ENCODE peak calls at places on chromosomes 4 and X, in five cellular contexts. U is K562, C is upper lobe of left lung, H is endothelial cell of umbilical vein, I is stomach. K is an unnamed sample.

GRCh38 chr4:168569066-168569908 is 72.4 kb downstream of the PALLD start:
- DNase-seq in C (peak; percentile 57), I (peak; percentile 61), U (peak; percentile 34), H (peak; percentile 98), K (no peak)

GRCh38 chrX:151977009-151977408 is 2.5 kb upstream of the GABRE start:
- DNase-seq in H (no peak), I (no peak), U (no peak), C (no peak), K (no peak)

GRCh38 chrX:150362599-150363481 is at the start of gene MAMLD1:
- DNase-seq in H (peak; percentile 73), I (peak; percentile 70), C (peak; percentile 64), U (peak; percentile 43), K (no peak)

GRCh38 chr4:27861802-27862201 is 1001.2 kb downstream of the STIM2 start:
- DNase-seq in C (no peak), I (no peak), U (no peak), H (no peak), K (no peak)

GRCh38 chr4:17241835-17242234 is 270.1 kb downstream of the QDPR start:
- DNase-seq in H (peak; percentile 50), I (no peak), C (no peak), U (no peak), K (no peak)

GRCh38 chrX:140710710-140711109 is 1.2 kb downstream of the LINC00632 start:
- DNase-seq in U (no peak), H (no peak), I (no peak), C (no peak), K (no peak)

GRCh38 chr4:75135068-75135825 is 202.3 kb downstream of the PARM1 start:
- DNase-seq in C (no peak), H (no peak), U (no peak), I (no peak), K (no peak)

GRCh38 chr4:151344948-151345347 is 19.5 kb upstream of the SH3D19 start:
- DNase-seq in H (no peak), I (no peak), U (no peak), C (no peak), K (no peak)

GRCh38 chrX:138945219-138945618 is 233.7 kb upstream of the FGF13 start:
- DNase-seq in U (no peak), C (no peak), I (no peak), H (no peak), K (no peak)

GRCh38 chr4:92172203-92172602 is 131.6 kb upstream of the GRID2 start:
- DNase-seq in H (no peak), I (no peak), C (no peak), U (no peak), K (no peak)

GRCh38 chr4:184150102-184150839 is 67.4 kb downstream of the ENPP6 start:
- DNase-seq in C (peak; percentile 46), I (peak; percentile 41), H (no peak), U (no peak), K (no peak)

GRCh38 chr4:121769341-121769740 is 4.4 kb upstream of the SMIM43 start:
- DNase-seq in I (no peak), C (no peak), U (no peak), H (no peak), K (no peak)

GRCh38 chrX:21176927-21177571 is 197.2 kb upstream of the CNKSR2 start:
- DNase-seq in C (no peak), U (no peak), I (no peak), H (no peak), K (no peak)

GRCh38 chrX:70032797-70033196 is 16.9 kb downstream of the AWAT2 start:
- DNase-seq in U (no peak), I (no peak), H (no peak), C (no peak), K (no peak)

GRCh38 chr4:10584042-10584441 is 100.5 kb downstream of the CLNK start:
- DNase-seq in H (peak; percentile 24), U (no peak), C (peak; percentile 53), I (peak; percentile 31), K (no peak)

GRCh38 chrX:10507876-10508275 is 112.5 kb downstream of the MID1 start:
- DNase-seq in H (peak; percentile 21), C (no peak), U (no peak), I (no peak), K (no peak)

GRCh38 chrX:102963955-102964354 is 26.9 kb downstream of the RAB40AL start:
- DNase-seq in H (no peak), U (no peak), I (no peak), C (no peak), K (no peak)

GRCh38 chrX:40867352-40867751 is 132.0 kb upstream of the MED14 start:
- DNase-seq in U (no peak), C (no peak), I (no peak), H (peak; percentile 71), K (no peak)

GRCh38 chr4:108596389-108596788 is 24.0 kb upstream of the RPL34 start:
- DNase-seq in H (no peak), C (no peak), I (no peak), U (no peak), K (no peak)

GRCh38 chr4:7121174-7121573 is 53.3 kb upstream of the GRPEL1 start:
- DNase-seq in U (no peak), C (peak; percentile 48), H (no peak), I (no peak), K (no peak)

GRCh38 chr4:138736362-138736761 is 279.2 kb upstream of the NOCT start:
- DNase-seq in C (no peak), H (peak; percentile 75), I (no peak), U (no peak), K (no peak)

GRCh38 chr4:120724656-120725055 is 197.9 kb downstream of the PRDM5 start:
- DNase-seq in C (no peak), U (no peak), I (no peak), H (no peak), K (no peak)

GRCh38 chr4:113303315-113303714 is 253.9 kb downstream of the ANK2 start:
- DNase-seq in C (no peak), H (no peak), U (no peak), I (no peak), K (peak; percentile 51)

GRCh38 chrX:7076245-7076661 is 71.3 kb upstream of the STS start:
- DNase-seq in C (no peak), H (no peak), I (no peak), U (no peak), K (no peak)

GRCh38 chr4:169791527-169792156 is 33.9 kb upstream of the HPF1 start:
- DNase-seq in U (peak; percentile 25), I (no peak), H (peak; percentile 64), C (no peak), K (peak; percentile 80)

GRCh38 chr4:168645933-168646768 is 149.3 kb downstream of the PALLD start:
- DNase-seq in I (no peak), U (no peak), C (no peak), H (no peak), K (no peak)

GRCh38 chr4:138437263-138437851 is 195.2 kb upstream of the SLC7A11 start:
- DNase-seq in C (no peak), H (no peak), I (no peak), U (peak; percentile 68), K (no peak)

GRCh38 chr4:62670509-62670908 is 1470.4 kb downstream of the ADGRL3 start:
- DNase-seq in U (no peak), C (no peak), H (no peak), I (no peak), K (no peak)

GRCh38 chr4:145346081-145346480 is 135.6 kb upstream of the SMAD1 start:
- DNase-seq in I (no peak), U (no peak), H (no peak), C (no peak), K (no peak)
- TF ChIP-seq POLR2AphosphoS5 in I (no peak), U (no peak), H (no peak), C (no peak), K (no peak)

DNA sequence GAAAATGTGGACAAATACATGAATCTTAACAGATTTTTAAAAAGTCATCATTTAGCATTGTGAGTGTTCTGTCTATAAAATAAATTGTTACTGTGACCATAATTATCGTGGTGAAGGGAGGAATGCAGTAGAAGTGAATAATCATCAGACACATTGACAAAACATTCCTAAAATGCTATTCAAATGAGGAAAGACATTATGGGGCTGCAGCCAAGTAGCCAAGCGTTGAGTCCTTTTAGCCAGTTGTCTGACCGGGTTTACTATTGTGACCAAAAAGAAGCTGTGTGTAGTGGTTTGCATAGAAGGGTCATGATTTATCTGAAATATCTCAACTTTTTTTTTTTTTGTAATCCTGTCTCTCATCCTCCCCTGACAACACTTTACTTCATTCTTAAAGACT is 19.5 kb downstream of the WWC2 start:
- DNase-seq in H (peak; percentile 73), I (no peak), U (no peak), C (no peak), K (no peak)
- H3K4me3 ChIP-seq in H (no peak overlapping the region), I (no peak overlapping the region), U (no peak overlapping the region), C (no peak overlapping the region), K (peak overlapping the region; percentile 38)

DNA sequence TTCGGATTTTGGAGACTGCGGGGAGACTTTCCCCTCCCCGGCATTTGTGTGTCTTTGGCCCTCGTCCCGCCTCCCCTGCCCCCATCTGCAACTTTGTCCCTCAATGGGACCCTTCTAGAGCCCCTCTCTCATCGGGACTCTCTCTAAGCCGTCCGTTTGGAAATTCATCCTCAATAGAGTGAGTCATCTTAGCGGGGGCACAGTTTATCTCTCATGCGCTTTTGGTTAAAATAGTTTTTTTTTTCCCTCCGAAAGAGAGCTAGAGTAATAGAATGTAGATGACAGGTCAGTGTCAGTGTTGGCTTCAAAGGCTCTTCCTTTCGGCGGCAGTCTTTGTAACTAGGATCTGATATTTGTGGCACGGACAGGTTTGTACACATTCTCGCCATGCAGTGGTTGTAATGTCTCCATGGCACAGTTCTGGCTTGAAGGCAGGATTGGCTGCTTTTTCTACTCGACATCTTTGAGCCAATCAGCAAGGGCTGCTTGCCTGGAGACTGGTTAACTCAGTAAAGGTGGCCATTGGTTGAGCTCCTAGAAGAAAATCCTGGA is 966 bp downstream of the N4BP2 start:
- DNase-seq in I (peak; percentile 84), H (peak; percentile 97), U (peak; percentile 72), C (peak; percentile 92), K (peak; percentile 94)
- TF ChIP-seq POLR2AphosphoS5 in I (peak; percentile 71), H (no peak), U (peak; percentile 13), C (peak; percentile 87), K (peak; percentile 82)

DNA sequence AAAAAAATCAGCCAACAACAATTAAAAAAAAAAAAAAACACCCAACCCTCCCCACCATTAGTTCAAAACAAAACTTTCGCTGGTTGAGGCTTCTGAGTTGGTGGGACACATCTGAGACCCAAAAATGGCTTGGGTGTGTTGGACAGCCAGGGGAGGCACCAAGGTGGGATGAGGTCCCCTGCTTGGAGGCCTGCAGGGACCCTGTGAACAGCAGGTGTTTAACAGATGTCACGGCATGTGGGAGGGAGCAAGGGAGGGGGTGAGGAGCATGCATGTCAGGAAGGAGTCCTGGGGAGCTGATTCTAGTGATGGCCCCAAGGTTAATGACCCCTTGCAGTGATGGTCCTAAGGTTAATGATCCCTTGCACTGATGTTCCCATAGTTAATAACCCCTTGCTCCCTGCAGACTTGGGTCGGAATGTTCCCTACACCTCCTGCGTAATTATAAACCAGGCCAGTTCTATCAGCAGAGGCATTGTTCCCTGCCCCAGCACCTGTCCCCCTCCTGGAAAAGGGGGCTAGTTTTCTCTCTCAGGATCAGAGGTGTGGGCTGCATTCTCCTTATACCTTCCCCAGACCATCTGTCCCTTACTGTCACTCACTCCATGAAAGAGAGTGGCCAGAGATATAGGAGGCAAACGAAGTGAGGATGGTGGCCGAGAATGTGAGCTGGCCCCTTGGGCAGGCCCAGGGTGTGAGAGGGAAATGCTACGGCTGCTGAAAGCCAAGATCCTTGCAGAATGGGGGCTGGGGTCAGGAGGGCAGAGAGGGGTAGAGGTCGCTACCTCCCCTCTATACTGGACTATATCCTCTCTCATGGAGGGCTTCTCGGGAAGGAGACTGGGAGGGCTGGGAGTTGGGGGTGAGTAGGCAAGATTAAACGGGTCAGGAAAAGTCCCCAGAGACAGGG is 2.3 kb upstream of the FOXP3 start:
- DNase-seq in U (no peak), I (no peak), H (no peak), C (no peak), K (no peak)
- H3K4me3 ChIP-seq in U (no peak overlapping the region), I (no peak overlapping the region), H (no peak overlapping the region), C (no peak overlapping the region), K (no peak overlapping the region)

GRCh38 chr4:101287332-101287731 is 60.0 kb downstream of the PPP3CA start:
- DNase-seq in U (no peak), H (peak; percentile 26), C (no peak), I (no peak), K (no peak)
- TF ChIP-seq POLR2AphosphoS5 in U (no peak), H (no peak), C (no peak), I (no peak), K (no peak)

K was measured in SK-N-MC.